ENCODE peak calls at places on chromosomes 13 and 19, in nine cellular contexts. V is suprapubic skin, X is tibial nerve, P is gastrocnemius medialis, G is vagina, O is heart left ventricle, C is adrenal gland, Y is IMR-90, K is esophagus muscularis mucosa. R is an unnamed sample.
A peak's percentile ranks its signal among the peaks of the same experiment; 100 is the strongest.

GRCh38 chr19:30881281-30881680 is 468.0 kb downstream of the TSHZ3 start:
- DNase-seq in V (no peak), X (no peak), P (no peak), G (no peak), O (no peak), C (no peak), Y (no peak), K (no peak), R (no peak)

GRCh38 chr19:35908977-35909683 is 1.0 kb upstream of the TYROBP start:
- DNase-seq in V (no peak), X (peak; percentile 73), P (peak; percentile 50), G (no peak), O (peak; percentile 81), C (peak; percentile 85), Y (no peak), K (peak; percentile 94), R (no peak)

GRCh38 chr19:3881272-3882040 is 971 bp downstream of the ATCAY start:
- DNase-seq in V (no peak), X (no peak), P (no peak), G (no peak), O (no peak), C (no peak), Y (no peak), K (no peak), R (no peak)

GRCh38 chr13:30734434-30734833 is 909 bp upstream of the ALOX5AP start:
- DNase-seq in V (no peak), X (no peak), P (no peak), G (no peak), O (no peak), C (no peak), Y (peak; percentile 74), K (no peak), R (no peak)

GRCh38 chr13:113041821-113042335 is 63.7 kb upstream of the F7 start:
- DNase-seq in V (no peak), X (no peak), P (no peak), G (no peak), O (no peak), C (no peak), Y (no peak), K (no peak), R (no peak)

GRCh38 chr13:29227560-29227959 is 367.9 kb downstream of the SLC7A1 start:
- DNase-seq in V (no peak), X (no peak), P (no peak), G (no peak), O (no peak), C (no peak), Y (no peak), K (no peak), R (no peak)

GRCh38 chr13:72985610-72986009 is 73.2 kb upstream of the KLF5 start:
- DNase-seq in V (no peak), X (no peak), P (no peak), G (no peak), O (no peak), C (no peak), Y (no peak), K (no peak), R (no peak)

GRCh38 chr13:35465345-35465744 is 11.1 kb downstream of the MAB21L1 start:
- DNase-seq in V (no peak), X (no peak), P (no peak), G (no peak), O (no peak), C (no peak), Y (no peak), K (no peak), R (no peak)

GRCh38 chr13:50136678-50137077 is 121.4 kb downstream of the KCNRG start:
- DNase-seq in V (no peak), X (no peak), P (no peak), G (no peak), O (no peak), C (no peak), Y (no peak), K (no peak), R (no peak)

GRCh38 chr13:51292000-51292550 is 47.4 kb upstream of the SERPINE3 start:
- DNase-seq in V (no peak), X (no peak), P (no peak), G (no peak), O (no peak), C (no peak), Y (peak; percentile 62), K (no peak), R (no peak)

GRCh38 chr19:28213476-28214082 is 999.4 kb downstream of the UQCRFS1 start:
- DNase-seq in V (no peak), X (no peak), P (no peak), G (no peak), O (no peak), C (peak; percentile 48), Y (no peak), K (no peak), R (no peak)

GRCh38 chr13:49022472-49023144 is 46.9 kb downstream of the FNDC3A start:
- DNase-seq in V (no peak), X (no peak), P (no peak), G (no peak), O (no peak), C (no peak), Y (peak; percentile 36), K (no peak), R (no peak)

GRCh38 chr13:50065712-50066111 is 50.5 kb downstream of the KCNRG start:
- DNase-seq in V (no peak), X (no peak), P (no peak), G (no peak), O (no peak), C (no peak), Y (no peak), K (no peak), R (no peak)

GRCh38 chr19:18833849-18834643 is 2.3 kb downstream of the UPF1 start:
- DNase-seq in V (no peak), X (no peak), P (no peak), G (no peak), O (no peak), C (no peak), Y (no peak), K (no peak), R (no peak)

DNA sequence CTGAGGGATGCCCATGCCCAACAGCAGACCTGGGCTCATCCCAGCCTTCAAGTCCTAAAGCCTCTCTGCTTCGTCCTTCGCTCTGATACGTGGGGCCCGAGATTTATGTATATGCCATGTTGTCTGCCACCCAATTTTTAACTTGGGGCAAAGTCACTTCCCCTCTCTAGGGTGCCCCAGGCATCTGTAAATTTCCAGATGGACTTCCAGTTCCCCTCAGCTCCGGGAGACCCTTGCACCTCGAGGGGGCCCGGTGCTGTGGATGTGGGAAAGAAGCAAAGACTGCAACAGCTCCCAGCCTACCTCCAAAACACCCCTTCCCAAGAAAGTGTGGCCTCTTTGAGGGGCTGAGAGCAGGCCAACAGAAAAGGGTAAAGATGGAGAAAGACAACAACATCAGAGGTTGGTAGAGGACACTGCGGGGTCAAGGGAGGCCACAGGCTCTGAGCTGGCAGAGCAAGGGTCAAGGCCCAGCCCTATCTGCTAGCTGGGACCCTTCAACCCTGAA is 97.4 kb downstream of the STK24 start:
- DNase-seq in V (no peak), X (no peak), P (no peak), G (no peak), O (no peak), C (no peak), Y (no peak), K (no peak), R (no peak)
- H3K27ac ChIP-seq in V (no peak overlapping the region), X (no peak overlapping the region), P (no peak overlapping the region), G (peak overlapping the region; percentile 34), O (no peak overlapping the region), C (no peak overlapping the region), Y (no peak overlapping the region), K (peak overlapping the region; percentile 72), R (peak overlapping the region; percentile 79)

GRCh38 chr13:20174656-20175405 is 14.0 kb upstream of the GJA3 start:
- DNase-seq in V (peak; percentile 89), X (peak; percentile 75), P (peak; percentile 38), G (no peak), O (no peak), C (peak; percentile 90), Y (peak; percentile 99), K (peak; percentile 98), R (peak; percentile 76)
- TF ChIP-seq POLR2A in V (no peak), X (no peak), P (no peak), G (no peak), O (no peak), C (peak; percentile 39), Y (peak; percentile 70), K (no peak), R (no peak)

GRCh38 chr19:51691122-51692064 is 1.7 kb upstream of the SPACA6 start:
- DNase-seq in V (peak; percentile 58), X (no peak), P (no peak), G (no peak), O (no peak), C (no peak), Y (peak; percentile 65), K (peak; percentile 60), R (no peak)
- H3K9me3 ChIP-seq in V (no peaks in the 10 kb centered on the region), X (no peaks in the 10 kb centered on the region), P (no peaks in the 10 kb centered on the region), G (no peaks in the 10 kb centered on the region), O (no peaks in the 10 kb centered on the region), C (no peaks in the 10 kb centered on the region), Y (no peaks in the 10 kb centered on the region), K (no peaks in the 10 kb centered on the region), R (no peaks in the 10 kb centered on the region)

DNA sequence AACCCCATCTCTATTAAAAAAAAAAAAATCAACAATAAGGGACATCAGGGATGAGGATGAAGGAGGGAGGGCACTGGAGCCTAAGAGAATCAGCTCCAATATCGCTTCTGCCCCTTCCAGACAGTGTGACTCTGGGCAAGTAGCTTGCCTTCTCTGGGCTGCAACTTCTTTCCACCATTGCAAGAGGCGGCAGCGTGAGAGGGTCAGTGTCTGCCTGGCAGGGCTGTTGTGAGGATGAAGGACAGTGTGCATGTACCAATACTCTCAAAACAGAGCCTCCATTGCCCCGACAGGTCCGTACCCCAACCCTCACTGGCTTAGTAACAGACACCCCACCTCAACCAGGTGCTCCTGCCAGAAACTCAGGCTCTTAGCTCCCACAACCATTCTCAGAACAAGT is 15.3 kb upstream of the LENG8 start:
- DNase-seq in V (no peak), X (no peak), P (no peak), G (no peak), O (no peak), C (no peak), Y (no peak), K (no peak), R (no peak)
- H3K27ac ChIP-seq in V (no peak overlapping the region), X (no peak overlapping the region), P (no peak overlapping the region), G (no peak overlapping the region), O (no peak overlapping the region), C (no peak overlapping the region), Y (no peak overlapping the region), K (no peak overlapping the region), R (no peak overlapping the region)

GRCh38 chr19:911197-912033 is 1.6 kb downstream of the R3HDM4 start:
- DNase-seq in V (no peak), X (no peak), P (no peak), G (no peak), O (no peak), C (no peak), Y (no peak), K (no peak), R (no peak)

GRCh38 chr19:917323-918151 is at the start of gene KISS1R:
- DNase-seq in V (no peak), X (no peak), P (no peak), G (no peak), O (no peak), C (no peak), Y (peak; percentile 34), K (no peak), R (no peak)

GRCh38 chr19:912181-913079 is 589 bp downstream of the R3HDM4 start:
- DNase-seq in V (no peak), X (no peak), P (no peak), G (no peak), O (no peak), C (no peak), Y (no peak), K (no peak), R (no peak)

GRCh38 chr19:916645-917322 is 349 bp upstream of the KISS1R start:
- DNase-seq in V (no peak), X (no peak), P (no peak), G (no peak), O (no peak), C (peak; percentile 71), Y (no peak), K (no peak), R (no peak)

GRCh38 chr19:913080-913748 is at the start of gene R3HDM4:
- DNase-seq in V (no peak), X (peak; percentile 67), P (peak; percentile 60), G (no peak), O (peak; percentile 91), C (peak; percentile 64), Y (peak; percentile 37), K (no peak), R (peak; percentile 70)
- TF ChIP-seq POLR2A in V (peak; percentile 62), X (no peak), P (peak; percentile 77), G (peak; percentile 56), O (peak; percentile 51), C (peak; percentile 42), Y (peak; percentile 82), K (peak; percentile 49), R (peak; percentile 47)

R was measured in uterus.